ENCODE peak calls at places on chromosomes 12 and 14, in four cellular contexts. One of them, this sample, is unnamed. For H3K4me1, the result is how much of the 10 kb centered on the place peaks cover.

GRCh38 chr14:85853996-85854526 is 324.1 kb downstream of the FLRT2 start:
- DNase-seq in GM12878: no peak
- DNase-seq in HCT116: no peak
- DNase-seq in K562: no peak
- DNase-seq in this sample: no peak

GRCh38 chr12:102407776-102408486 is 72.4 kb downstream of the IGF1 start:
- DNase-seq in GM12878: no peak
- DNase-seq in HCT116: no peak
- DNase-seq in K562: no peak
- DNase-seq in this sample: no peak

GRCh38 chr12:70919597-70920035 is 922 bp downstream of the PTPRR start:
- DNase-seq in GM12878: no peak
- DNase-seq in HCT116: no peak
- DNase-seq in K562: peak
- DNase-seq in this sample: no peak

GRCh38 chr12:25590021-25590721 is 37.1 kb upstream of the LMNTD1 start:
- DNase-seq in GM12878: no peak
- DNase-seq in HCT116: no peak
- DNase-seq in K562: no peak
- DNase-seq in this sample: no peak

GRCh38 chr14:74905595-74906142 is 17.4 kb downstream of the RPS6KL1 start:
- DNase-seq in GM12878: no peak
- DNase-seq in HCT116: peak
- DNase-seq in K562: peak
- DNase-seq in this sample: no peak

GRCh38 chr14:104423224-104423681 is 156.3 kb upstream of the C14orf180 start:
- DNase-seq in GM12878: no peak
- DNase-seq in HCT116: no peak
- DNase-seq in K562: no peak
- DNase-seq in this sample: no peak

GRCh38 chr12:56987551-56988053 is 18.7 kb downstream of the ZBTB39 start:
- DNase-seq in GM12878: no peak
- DNase-seq in HCT116: peak
- DNase-seq in K562: peak
- DNase-seq in this sample: peak

GRCh38 chr12:11408096-11408495 is 12.7 kb upstream of the PRB2 start:
- DNase-seq in GM12878: no peak
- DNase-seq in HCT116: no peak
- DNase-seq in K562: no peak
- DNase-seq in this sample: no peak

GRCh38 chr12:124136796-124137195 is 158.1 kb upstream of the RFLNA start:
- DNase-seq in GM12878: no peak
- DNase-seq in HCT116: no peak
- DNase-seq in K562: no peak
- DNase-seq in this sample: no peak

GRCh38 chr12:9378430-9378835 is 170.2 kb upstream of the PZP start:
- DNase-seq in GM12878: no peak
- DNase-seq in HCT116: no peak
- DNase-seq in K562: peak
- DNase-seq in this sample: peak

GRCh38 chr12:120698677-120699076 is 11.6 kb upstream of the UNC119B start:
- DNase-seq in GM12878: no peak
- DNase-seq in HCT116: no peak
- DNase-seq in K562: no peak
- DNase-seq in this sample: no peak

GRCh38 chr14:103393687-103394626 is 8.7 kb downstream of the MARK3 start:
- DNase-seq in GM12878: no peak
- DNase-seq in HCT116: no peak
- DNase-seq in K562: peak
- DNase-seq in this sample: no peak

GRCh38 chr12:64147011-64147671 is 75.0 kb downstream of the KICS2 start:
- DNase-seq in GM12878: no peak
- DNase-seq in HCT116: no peak
- DNase-seq in K562: no peak
- DNase-seq in this sample: no peak

GRCh38 chr14:35155962-35156361 is 33.6 kb downstream of the PRORP start:
- DNase-seq in GM12878: no peak
- DNase-seq in HCT116: no peak
- DNase-seq in K562: no peak
- DNase-seq in this sample: no peak

GRCh38 chr14:34338056-34338455 is 124.0 kb downstream of the SPTSSA start:
- DNase-seq in GM12878: no peak
- DNase-seq in HCT116: no peak
- DNase-seq in K562: no peak
- DNase-seq in this sample: no peak

GRCh38 chr12:124109760-124110159 is 136.7 kb downstream of the ZNF664 start:
- DNase-seq in GM12878: peak
- DNase-seq in HCT116: peak
- DNase-seq in K562: peak
- DNase-seq in this sample: no peak

GRCh38 chr14:77495354-77495753 is 3.3 kb downstream of the ISM2 start:
- DNase-seq in GM12878: no peak
- DNase-seq in HCT116: no peak
- DNase-seq in K562: no peak
- DNase-seq in this sample: no peak

GRCh38 chr14:74941676-74942097 is 13.7 kb downstream of the PGF start:
- DNase-seq in GM12878: no peak
- DNase-seq in HCT116: no peak
- DNase-seq in K562: peak
- DNase-seq in this sample: no peak

GRCh38 chr12:39300799-39301198 is 142.1 kb downstream of the KIF21A start:
- DNase-seq in GM12878: no peak
- DNase-seq in HCT116: no peak
- DNase-seq in K562: no peak
- DNase-seq in this sample: no peak

GRCh38 chr14:55073856-55074255 is 22.4 kb downstream of the MAPK1IP1L start:
- DNase-seq in GM12878: no peak
- DNase-seq in HCT116: no peak
- DNase-seq in K562: no peak
- DNase-seq in this sample: no peak

GRCh38 chr14:26595922-26596721 is 1.7 kb downstream of the NOVA1 start:
- DNase-seq in GM12878: no peak
- DNase-seq in HCT116: no peak
- DNase-seq in K562: no peak
- DNase-seq in this sample: no peak

GRCh38 chr12:124513297-124513867 is 54.0 kb downstream of the NCOR2 start:
- DNase-seq in GM12878: no peak
- DNase-seq in HCT116: no peak
- DNase-seq in K562: no peak
- DNase-seq in this sample: peak

GRCh38 chr12:89051065-89051677 is 301.1 kb downstream of the DUSP6 start:
- DNase-seq in GM12878: no peak
- DNase-seq in HCT116: peak
- DNase-seq in K562: peak
- DNase-seq in this sample: peak

GRCh38 chr12:90575995-90576394 is 379.0 kb downstream of the CCER1 start:
- DNase-seq in GM12878: no peak
- DNase-seq in HCT116: no peak
- DNase-seq in K562: no peak
- DNase-seq in this sample: no peak

GRCh38 chr12:66708704-66709443 is 30.0 kb upstream of the GRIP1 start:
- DNase-seq in GM12878: no peak
- DNase-seq in HCT116: no peak
- DNase-seq in K562: no peak
- DNase-seq in this sample: no peak

GRCh38 chr12:101715045-101715444 is 17.6 kb downstream of the CHPT1 start:
- DNase-seq in GM12878: no peak
- DNase-seq in HCT116: no peak
- DNase-seq in K562: no peak
- DNase-seq in this sample: no peak

GRCh38 chr12:130945793-130946492 is 7.8 kb upstream of the ADGRD1 start:
- DNase-seq in GM12878: no peak
- DNase-seq in HCT116: no peak
- DNase-seq in K562: no peak
- DNase-seq in this sample: no peak

GRCh38 chr12:130947028-130947427 is 6.7 kb upstream of the ADGRD1 start:
- DNase-seq in GM12878: no peak
- DNase-seq in HCT116: no peak
- DNase-seq in K562: no peak
- DNase-seq in this sample: no peak

GRCh38 chr12:130948751-130949150 is 5.0 kb upstream of the ADGRD1 start:
- DNase-seq in GM12878: no peak
- DNase-seq in HCT116: no peak
- DNase-seq in K562: no peak
- DNase-seq in this sample: no peak

GRCh38 chr12:130949806-130950205 is 3.9 kb upstream of the ADGRD1 start:
- DNase-seq in GM12878: no peak
- DNase-seq in HCT116: no peak
- DNase-seq in K562: no peak
- DNase-seq in this sample: no peak

DNA sequence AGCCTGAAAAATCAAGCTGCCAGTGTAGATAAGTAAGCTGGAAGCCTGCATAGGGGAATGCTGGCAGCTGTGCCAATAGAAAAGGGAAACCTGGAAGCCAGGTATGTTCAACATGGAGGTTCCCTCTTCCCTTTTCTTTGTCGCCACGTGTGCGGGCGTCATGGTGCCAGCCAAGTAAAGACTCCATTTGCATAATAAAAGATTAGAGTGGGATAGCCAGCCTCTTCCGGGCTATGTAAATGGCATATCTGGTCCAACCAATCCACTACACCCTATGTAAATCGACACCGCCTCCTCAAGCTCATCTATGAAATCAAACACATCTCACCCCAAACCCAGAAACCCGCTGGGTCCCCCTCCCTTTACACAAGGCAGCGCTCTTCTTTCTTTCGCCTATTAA is 5.6 kb upstream of the ADGRD1 start:
- DNase-seq in GM12878: no peak
- DNase-seq in HCT116: no peak
- DNase-seq in K562: peak
- DNase-seq in this sample: no peak
- TF ChIP-seq ZNF274 in GM12878: no peak
- TF ChIP-seq ZNF274 in HCT116: no peak
- TF ChIP-seq ZNF274 in K562: no peak
- TF ChIP-seq ZNF274 in this sample: no peak

GRCh38 chr12:108117902-108118301 is 11.2 kb upstream of the WSCD2 start:
- DNase-seq in GM12878: no peak
- DNase-seq in HCT116: no peak
- DNase-seq in K562: no peak
- DNase-seq in this sample: no peak

GRCh38 chr12:108120863-108121165 is 8.3 kb upstream of the WSCD2 start:
- DNase-seq in GM12878: no peak
- DNase-seq in HCT116: no peak
- DNase-seq in K562: no peak
- DNase-seq in this sample: no peak

GRCh38 chr12:108121353-108121752 is 7.7 kb upstream of the WSCD2 start:
- DNase-seq in GM12878: no peak
- DNase-seq in HCT116: no peak
- DNase-seq in K562: no peak
- DNase-seq in this sample: no peak

GRCh38 chr12:108119974-108120862 is 8.9 kb upstream of the WSCD2 start:
- DNase-seq in GM12878: no peak
- DNase-seq in HCT116: no peak
- DNase-seq in K562: no peak
- DNase-seq in this sample: no peak

GRCh38 chr12:108119126-108119973 is 9.7 kb upstream of the WSCD2 start:
- DNase-seq in GM12878: no peak
- DNase-seq in HCT116: no peak
- DNase-seq in K562: peak
- DNase-seq in this sample: no peak
- H3K4me1 ChIP-seq in GM12878: under half
- H3K4me1 ChIP-seq in HCT116: under half
- H3K4me1 ChIP-seq in K562: half or more
- H3K4me1 ChIP-seq in this sample: under half

DNA sequence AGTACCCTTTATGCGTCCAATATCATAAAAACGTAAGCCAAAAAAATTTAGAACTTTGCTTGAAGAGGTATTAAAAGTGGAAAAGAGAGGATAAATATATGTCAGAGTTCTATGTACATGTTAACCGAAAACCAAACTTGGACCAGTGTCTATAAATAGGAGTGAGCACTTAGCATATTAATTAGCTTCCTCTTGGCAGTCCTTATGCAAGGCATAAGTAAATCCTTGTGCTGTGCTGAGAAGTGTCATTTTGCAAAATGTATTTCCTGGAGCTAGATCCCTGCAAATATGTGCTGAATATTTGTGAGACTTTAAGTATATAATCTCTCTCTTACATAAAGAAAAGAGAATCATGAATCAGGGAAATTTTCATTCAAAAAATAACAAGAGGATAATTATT is 325.9 kb downstream of the PDZRN4 start:
- DNase-seq in GM12878: no peak
- DNase-seq in HCT116: no peak
- DNase-seq in K562: no peak
- DNase-seq in this sample: no peak
- TF ChIP-seq ZNF274 in GM12878: no peak
- TF ChIP-seq ZNF274 in HCT116: no peak
- TF ChIP-seq ZNF274 in K562: no peak
- TF ChIP-seq ZNF274 in this sample: no peak

GRCh38 chr12:58459191-58459590 is 461.1 kb downstream of the LRIG3 start:
- DNase-seq in GM12878: no peak
- DNase-seq in HCT116: no peak
- DNase-seq in K562: no peak
- DNase-seq in this sample: no peak
- H3K4me1 ChIP-seq in GM12878: under half
- H3K4me1 ChIP-seq in HCT116: under half
- H3K4me1 ChIP-seq in K562: under half
- H3K4me1 ChIP-seq in this sample: under half

GRCh38 chr14:31527087-31527486 is 34.1 kb upstream of the NUBPL start:
- DNase-seq in GM12878: no peak
- DNase-seq in HCT116: no peak
- DNase-seq in K562: no peak
- DNase-seq in this sample: no peak
- TF ChIP-seq ZNF274 in GM12878: no peak
- TF ChIP-seq ZNF274 in HCT116: no peak
- TF ChIP-seq ZNF274 in K562: no peak
- TF ChIP-seq ZNF274 in this sample: no peak

GRCh38 chr14:95338436-95338835 is 18.7 kb upstream of the CLMN start:
- DNase-seq in GM12878: no peak
- DNase-seq in HCT116: no peak
- DNase-seq in K562: no peak
- DNase-seq in this sample: no peak
- H3K4me1 ChIP-seq in GM12878: under half
- H3K4me1 ChIP-seq in HCT116: under half
- H3K4me1 ChIP-seq in K562: under half
- H3K4me1 ChIP-seq in this sample: under half